ENCODE peak calls at places on chromosomes 7 and 10, in nine cellular contexts. S is left colon; N is activated effector memory CD4-positive, alpha-beta T cell treated with Interleukin-2 at 50 U/mL for 16 hours; B is NCI-H1048; Z is smooth muscle cell of the brain vasculature; J is RWPE1; V is activated T-cell treated with anti-CD3 and anti-CD28 coated beads, Interleukin-2, amount 50 U/mL, for 1 hour; A is PC-9; I is skeletal muscle cell. C is an unnamed sample.
A peak's percentile ranks its signal among the peaks of the same experiment; 100 is the strongest.

GRCh38 chr7:3158501-3158900 is 114.8 kb upstream of the CARD11 start:
- DNase-seq in S (no peak), N (no peak), B (no peak), Z (no peak), J (no peak), V (no peak), A (no peak), I (no peak), C (no peak)

GRCh38 chr10:12484945-12485805 is 135.8 kb downstream of the CAMK1D start:
- DNase-seq in S (peak; percentile 44), N (no peak), B (no peak), Z (no peak), J (no peak), V (peak; percentile 46), A (no peak), I (no peak), C (peak; percentile 52)

GRCh38 chr7:2032030-2032875 is 200.5 kb downstream of the MAD1L1 start:
- DNase-seq in S (no peak), N (no peak), B (no peak), Z (no peak), J (no peak), V (no peak), A (no peak), I (peak; percentile 42), C (peak; percentile 73)

GRCh38 chr10:72292223-72292691 is 18.5 kb downstream of the DDIT4 start:
- DNase-seq in S (peak; percentile 44), N (no peak), B (no peak), Z (no peak), J (peak; percentile 97), V (peak; percentile 48), A (peak; percentile 99), I (no peak), C (no peak)

GRCh38 chr7:78139335-78139734 is 340.8 kb downstream of the PHTF2 start:
- DNase-seq in S (no peak), N (no peak), B (no peak), Z (no peak), J (no peak), V (no peak), A (no peak), I (peak; percentile 57), C (no peak)

GRCh38 chr10:29517352-29517923 is 117.3 kb downstream of the SVIL start:
- DNase-seq in S (peak; percentile 43), N (no peak), B (no peak), Z (no peak), J (no peak), V (no peak), A (no peak), I (no peak), C (peak; percentile 28)

GRCh38 chr7:99438573-99439480 is at the start of the genes CPSF4 and PTCD1:
- DNase-seq in S (peak; percentile 95), N (peak; percentile 82), B (peak; percentile 87), Z (peak; percentile 85), J (peak; percentile 99), V (peak; percentile 87), A (peak; percentile 88), I (peak; percentile 83), C (peak; percentile 93)

GRCh38 chr7:93913197-93913596 is 6.8 kb downstream of the GNGT1 start:
- DNase-seq in S (no peak), N (no peak), B (no peak), Z (no peak), J (no peak), V (no peak), A (no peak), I (no peak), C (no peak)

GRCh38 chr10:89644691-89644966 is 413 bp downstream of the PANK1 start:
- DNase-seq in S (no peak), N (no peak), B (no peak), Z (no peak), J (no peak), V (no peak), A (no peak), I (no peak), C (no peak)

GRCh38 chr7:131190146-131190545 is 137.5 kb upstream of the MKLN1 start:
- DNase-seq in S (no peak), N (no peak), B (no peak), Z (no peak), J (no peak), V (no peak), A (peak; percentile 89), I (no peak), C (peak; percentile 84)

GRCh38 chr7:27151945-27152815 is at the start of gene HOXA3:
- DNase-seq in S (peak; percentile 87), N (no peak), B (peak; percentile 82), Z (no peak), J (no peak), V (no peak), A (no peak), I (peak; percentile 71), C (no peak)

GRCh38 chr10:26556756-26557640 is 118.9 kb downstream of the APBB1IP start:
- DNase-seq in S (no peak), N (no peak), B (no peak), Z (no peak), J (peak; percentile 51), V (no peak), A (no peak), I (no peak), C (peak; percentile 48)

GRCh38 chr7:99943641-99944507 is 14.5 kb upstream of the GJC3 start:
- DNase-seq in S (no peak), N (no peak), B (peak; percentile 94), Z (no peak), J (no peak), V (no peak), A (no peak), I (no peak), C (no peak)

GRCh38 chr10:33295851-33296250 is 38.6 kb downstream of the NRP1 start:
- DNase-seq in S (no peak), N (no peak), B (no peak), Z (no peak), J (no peak), V (no peak), A (no peak), I (no peak), C (no peak)

GRCh38 chr10:72218329-72218728 is 2.3 kb upstream of the ASCC1 start:
- DNase-seq in S (no peak), N (no peak), B (no peak), Z (no peak), J (no peak), V (no peak), A (no peak), I (no peak), C (no peak)

GRCh38 chr10:11958956-11959355 is 83.7 kb downstream of the UPF2 start:
- DNase-seq in S (no peak), N (no peak), B (no peak), Z (no peak), J (no peak), V (no peak), A (no peak), I (no peak), C (no peak)

GRCh38 chr10:31401287-31401686 is 82.3 kb downstream of the ZEB1 start:
- DNase-seq in S (no peak), N (no peak), B (no peak), Z (no peak), J (no peak), V (no peak), A (peak; percentile 53), I (no peak), C (no peak)

GRCh38 chr10:127922675-127923366 is 15.9 kb downstream of the PTPRE start:
- DNase-seq in S (no peak), N (no peak), B (no peak), Z (peak; percentile 41), J (peak; percentile 93), V (no peak), A (peak; percentile 91), I (peak; percentile 38), C (no peak)

GRCh38 chr7:143318661-143319060 is 2.8 kb downstream of the CLCN1 start:
- DNase-seq in S (no peak), N (no peak), B (no peak), Z (peak; percentile 37), J (peak; percentile 74), V (no peak), A (no peak), I (peak; percentile 84), C (no peak)

GRCh38 chr7:2523461-2523905 is 3.9 kb downstream of the LFNG start:
- DNase-seq in S (peak; percentile 70), N (no peak), B (no peak), Z (no peak), J (peak; percentile 82), V (peak; percentile 34), A (peak; percentile 52), I (no peak), C (no peak)

GRCh38 chr10:132105302-132105995 is 39.7 kb downstream of the JAKMIP3 start:
- DNase-seq in S (no peak), N (no peak), B (no peak), Z (no peak), J (no peak), V (no peak), A (no peak), I (no peak), C (no peak)

GRCh38 chr10:77247076-77247561 is 390.5 kb downstream of the KCNMA1 start:
- DNase-seq in S (no peak), N (no peak), B (no peak), Z (no peak), J (no peak), V (no peak), A (peak; percentile 29), I (no peak), C (no peak)

GRCh38 chr10:10794776-10795175 is 222.9 kb upstream of the CELF2 start:
- DNase-seq in S (no peak), N (no peak), B (no peak), Z (peak; percentile 81), J (peak; percentile 46), V (no peak), A (peak; percentile 94), I (no peak), C (no peak)

GRCh38 chr7:144000020-144000419 is at the start of gene OR6B1:
- DNase-seq in S (no peak), N (no peak), B (no peak), Z (no peak), J (no peak), V (no peak), A (no peak), I (no peak), C (no peak)

GRCh38 chr7:98754041-98754479 is 115.8 kb downstream of the TMEM130 start:
- DNase-seq in S (no peak), N (no peak), B (peak; percentile 82), Z (no peak), J (no peak), V (no peak), A (peak; percentile 48), I (no peak), C (no peak)

GRCh38 chr10:115580239-115580638 is 487.1 kb downstream of the ATRNL1 start:
- DNase-seq in S (no peak), N (no peak), B (no peak), Z (no peak), J (no peak), V (no peak), A (no peak), I (no peak), C (no peak)

GRCh38 chr10:30433779-30434272 is at the start of gene MAP3K8:
- DNase-seq in S (peak; percentile 91), N (peak; percentile 68), B (peak; percentile 53), Z (no peak), J (peak; percentile 71), V (peak; percentile 90), A (peak; percentile 73), I (peak; percentile 48), C (peak; percentile 56)

GRCh38 chr7:74206589-74207120 is 3.2 kb upstream of the LAT2 start:
- DNase-seq in S (peak; percentile 91), N (peak; percentile 61), B (peak; percentile 67), Z (peak; percentile 26), J (peak; percentile 59), V (peak; percentile 85), A (peak; percentile 46), I (no peak), C (peak; percentile 81)

GRCh38 chr7:4711093-4711492 is 29.0 kb downstream of the FOXK1 start:
- DNase-seq in S (no peak), N (no peak), B (no peak), Z (no peak), J (no peak), V (no peak), A (no peak), I (no peak), C (no peak)

GRCh38 chr10:26950934-26951333 is 90.2 kb upstream of the ABI1 start:
- DNase-seq in S (no peak), N (no peak), B (no peak), Z (no peak), J (no peak), V (no peak), A (no peak), I (no peak), C (no peak)

GRCh38 chr10:79285315-79286185 is 61.7 kb upstream of the PPIF start:
- DNase-seq in S (no peak), N (no peak), B (no peak), Z (no peak), J (no peak), V (no peak), A (no peak), I (no peak), C (peak; percentile 60)